ENCODE peak calls at places on chromosomes 5 and 9, in eight cellular contexts. One of them, this sample, is unnamed.

GRCh38 chr5:63916786-63917185 is 45.5 kb downstream of the HTR1A start:
- DNase-seq in CD4-positive, alpha-beta memory T cell: no peak
- DNase-seq in epithelial cell of esophagus: peak
- DNase-seq in pancreas: no peak
- DNase-seq in neuronal stem cell: no peak
- DNase-seq in A549: no peak
- DNase-seq in fibroblast of mammary gland: peak
- DNase-seq in GM12865: no peak
- DNase-seq in this sample: no peak

GRCh38 chr5:39177629-39177959 is 41.8 kb downstream of the FYB1 start:
- DNase-seq in CD4-positive, alpha-beta memory T cell: peak
- DNase-seq in epithelial cell of esophagus: no peak
- DNase-seq in pancreas: no peak
- DNase-seq in neuronal stem cell: no peak
- DNase-seq in A549: no peak
- DNase-seq in fibroblast of mammary gland: no peak
- DNase-seq in GM12865: peak
- DNase-seq in this sample: no peak

GRCh38 chr9:18771736-18772135 is 261.3 kb downstream of the SAXO1 start:
- DNase-seq in CD4-positive, alpha-beta memory T cell: no peak
- DNase-seq in epithelial cell of esophagus: no peak
- DNase-seq in pancreas: no peak
- DNase-seq in neuronal stem cell: no peak
- DNase-seq in A549: no peak
- DNase-seq in fibroblast of mammary gland: no peak
- DNase-seq in GM12865: no peak
- DNase-seq in this sample: no peak

GRCh38 chr5:171162602-171163001 is 146.4 kb upstream of the TLX3 start:
- DNase-seq in CD4-positive, alpha-beta memory T cell: no peak
- DNase-seq in epithelial cell of esophagus: peak
- DNase-seq in pancreas: no peak
- DNase-seq in neuronal stem cell: peak
- DNase-seq in A549: peak
- DNase-seq in fibroblast of mammary gland: peak
- DNase-seq in GM12865: peak
- DNase-seq in this sample: no peak

GRCh38 chr5:102762095-102762534 is 7.0 kb downstream of the PAM start:
- DNase-seq in CD4-positive, alpha-beta memory T cell: no peak
- DNase-seq in epithelial cell of esophagus: peak
- DNase-seq in pancreas: no peak
- DNase-seq in neuronal stem cell: no peak
- DNase-seq in A549: no peak
- DNase-seq in fibroblast of mammary gland: peak
- DNase-seq in GM12865: peak
- DNase-seq in this sample: no peak

GRCh38 chr5:1199649-1200494 is 1.5 kb upstream of the SLC6A19 start:
- DNase-seq in CD4-positive, alpha-beta memory T cell: no peak
- DNase-seq in epithelial cell of esophagus: no peak
- DNase-seq in pancreas: no peak
- DNase-seq in neuronal stem cell: peak
- DNase-seq in A549: no peak
- DNase-seq in fibroblast of mammary gland: no peak
- DNase-seq in GM12865: no peak
- DNase-seq in this sample: no peak

GRCh38 chr9:77909306-77909705 is 122.3 kb downstream of the GNAQ start:
- DNase-seq in CD4-positive, alpha-beta memory T cell: peak
- DNase-seq in epithelial cell of esophagus: no peak
- DNase-seq in pancreas: no peak
- DNase-seq in neuronal stem cell: no peak
- DNase-seq in A549: no peak
- DNase-seq in fibroblast of mammary gland: no peak
- DNase-seq in GM12865: peak
- DNase-seq in this sample: no peak

GRCh38 chr9:1173211-1173610 is 123.1 kb downstream of the DMRT2 start:
- DNase-seq in CD4-positive, alpha-beta memory T cell: no peak
- DNase-seq in epithelial cell of esophagus: peak
- DNase-seq in pancreas: peak
- DNase-seq in neuronal stem cell: no peak
- DNase-seq in A549: no peak
- DNase-seq in fibroblast of mammary gland: peak
- DNase-seq in GM12865: no peak
- DNase-seq in this sample: no peak

GRCh38 chr5:52989781-52990530 is 804 bp downstream of the ITGA2 start:
- DNase-seq in CD4-positive, alpha-beta memory T cell: no peak
- DNase-seq in epithelial cell of esophagus: peak
- DNase-seq in pancreas: peak
- DNase-seq in neuronal stem cell: peak
- DNase-seq in A549: peak
- DNase-seq in fibroblast of mammary gland: peak
- DNase-seq in GM12865: peak
- DNase-seq in this sample: no peak

GRCh38 chr9:130405657-130406257 is 39.0 kb upstream of the ASS1 start:
- DNase-seq in CD4-positive, alpha-beta memory T cell: no peak
- DNase-seq in epithelial cell of esophagus: no peak
- DNase-seq in pancreas: no peak
- DNase-seq in neuronal stem cell: no peak
- DNase-seq in A549: no peak
- DNase-seq in fibroblast of mammary gland: no peak
- DNase-seq in GM12865: no peak
- DNase-seq in this sample: no peak

GRCh38 chr5:157219491-157220271 is 39.0 kb downstream of the ITK start:
- DNase-seq in CD4-positive, alpha-beta memory T cell: no peak
- DNase-seq in epithelial cell of esophagus: no peak
- DNase-seq in pancreas: no peak
- DNase-seq in neuronal stem cell: no peak
- DNase-seq in A549: no peak
- DNase-seq in fibroblast of mammary gland: peak
- DNase-seq in GM12865: peak
- DNase-seq in this sample: no peak

GRCh38 chr9:86046080-86046636 is 53.2 kb downstream of the GOLM1 start:
- DNase-seq in CD4-positive, alpha-beta memory T cell: no peak
- DNase-seq in epithelial cell of esophagus: no peak
- DNase-seq in pancreas: no peak
- DNase-seq in neuronal stem cell: no peak
- DNase-seq in A549: no peak
- DNase-seq in fibroblast of mammary gland: no peak
- DNase-seq in GM12865: no peak
- DNase-seq in this sample: peak

GRCh38 chr5:68441309-68441708 is 225.8 kb downstream of the PIK3R1 start:
- DNase-seq in CD4-positive, alpha-beta memory T cell: peak
- DNase-seq in epithelial cell of esophagus: no peak
- DNase-seq in pancreas: no peak
- DNase-seq in neuronal stem cell: no peak
- DNase-seq in A549: no peak
- DNase-seq in fibroblast of mammary gland: no peak
- DNase-seq in GM12865: peak
- DNase-seq in this sample: no peak

GRCh38 chr5:31992377-31992776 is 181.7 kb downstream of the GOLPH3 start:
- DNase-seq in CD4-positive, alpha-beta memory T cell: no peak
- DNase-seq in epithelial cell of esophagus: no peak
- DNase-seq in pancreas: no peak
- DNase-seq in neuronal stem cell: no peak
- DNase-seq in A549: no peak
- DNase-seq in fibroblast of mammary gland: no peak
- DNase-seq in GM12865: no peak
- DNase-seq in this sample: no peak

GRCh38 chr5:124869481-124870033 is 123.1 kb upstream of the ZNF608 start:
- DNase-seq in CD4-positive, alpha-beta memory T cell: no peak
- DNase-seq in epithelial cell of esophagus: no peak
- DNase-seq in pancreas: no peak
- DNase-seq in neuronal stem cell: no peak
- DNase-seq in A549: no peak
- DNase-seq in fibroblast of mammary gland: no peak
- DNase-seq in GM12865: no peak
- DNase-seq in this sample: no peak

GRCh38 chr9:126474201-126474765 is 139.4 kb upstream of the LMX1B start:
- DNase-seq in CD4-positive, alpha-beta memory T cell: no peak
- DNase-seq in epithelial cell of esophagus: peak
- DNase-seq in pancreas: no peak
- DNase-seq in neuronal stem cell: no peak
- DNase-seq in A549: peak
- DNase-seq in fibroblast of mammary gland: peak
- DNase-seq in GM12865: no peak
- DNase-seq in this sample: no peak

GRCh38 chr5:170341545-170341944 is 44.0 kb upstream of the LCP2 start:
- DNase-seq in CD4-positive, alpha-beta memory T cell: no peak
- DNase-seq in epithelial cell of esophagus: no peak
- DNase-seq in pancreas: no peak
- DNase-seq in neuronal stem cell: no peak
- DNase-seq in A549: no peak
- DNase-seq in fibroblast of mammary gland: no peak
- DNase-seq in GM12865: no peak
- DNase-seq in this sample: no peak

GRCh38 chr5:144017631-144018030 is 152.8 kb downstream of the YIPF5 start:
- DNase-seq in CD4-positive, alpha-beta memory T cell: no peak
- DNase-seq in epithelial cell of esophagus: no peak
- DNase-seq in pancreas: no peak
- DNase-seq in neuronal stem cell: no peak
- DNase-seq in A549: no peak
- DNase-seq in fibroblast of mammary gland: peak
- DNase-seq in GM12865: no peak
- DNase-seq in this sample: no peak

GRCh38 chr9:3888496-3888858 is 362.7 kb upstream of the RFX3 start:
- DNase-seq in CD4-positive, alpha-beta memory T cell: no peak
- DNase-seq in epithelial cell of esophagus: no peak
- DNase-seq in pancreas: no peak
- DNase-seq in neuronal stem cell: no peak
- DNase-seq in A549: no peak
- DNase-seq in fibroblast of mammary gland: no peak
- DNase-seq in GM12865: no peak
- DNase-seq in this sample: no peak

GRCh38 chr5:54401515-54401914 is 54.0 kb upstream of the HSPB3 start:
- DNase-seq in CD4-positive, alpha-beta memory T cell: no peak
- DNase-seq in epithelial cell of esophagus: no peak
- DNase-seq in pancreas: no peak
- DNase-seq in neuronal stem cell: no peak
- DNase-seq in A549: no peak
- DNase-seq in fibroblast of mammary gland: no peak
- DNase-seq in GM12865: peak
- DNase-seq in this sample: no peak

GRCh38 chr5:41403846-41404245 is 106.6 kb downstream of the PLCXD3 start:
- DNase-seq in CD4-positive, alpha-beta memory T cell: no peak
- DNase-seq in epithelial cell of esophagus: no peak
- DNase-seq in pancreas: no peak
- DNase-seq in neuronal stem cell: no peak
- DNase-seq in A549: no peak
- DNase-seq in fibroblast of mammary gland: peak
- DNase-seq in GM12865: no peak
- DNase-seq in this sample: no peak
- H3K4me3 ChIP-seq in CD4-positive, alpha-beta memory T cell: no peak
- H3K4me3 ChIP-seq in epithelial cell of esophagus: no peak
- H3K4me3 ChIP-seq in pancreas: no peak
- H3K4me3 ChIP-seq in neuronal stem cell: no peak
- H3K4me3 ChIP-seq in A549: no peak
- H3K4me3 ChIP-seq in fibroblast of mammary gland: no peak
- H3K4me3 ChIP-seq in GM12865: no peak
- H3K4me3 ChIP-seq in this sample: no peak

GRCh38 chr9:83706703-83707517 is 848 bp downstream of the UBQLN1 start:
- DNase-seq in CD4-positive, alpha-beta memory T cell: peak
- DNase-seq in epithelial cell of esophagus: peak
- DNase-seq in pancreas: no peak
- DNase-seq in neuronal stem cell: peak
- DNase-seq in A549: no peak
- DNase-seq in fibroblast of mammary gland: no peak
- DNase-seq in GM12865: peak
- DNase-seq in this sample: peak
- H3K4me3 ChIP-seq in CD4-positive, alpha-beta memory T cell: peak
- H3K4me3 ChIP-seq in epithelial cell of esophagus: peak
- H3K4me3 ChIP-seq in pancreas: peak
- H3K4me3 ChIP-seq in neuronal stem cell: peak
- H3K4me3 ChIP-seq in A549: peak
- H3K4me3 ChIP-seq in fibroblast of mammary gland: peak
- H3K4me3 ChIP-seq in GM12865: peak
- H3K4me3 ChIP-seq in this sample: peak

GRCh38 chr9:124017929-124018730 is 6.6 kb downstream of the LHX2 start:
- DNase-seq in CD4-positive, alpha-beta memory T cell: no peak
- DNase-seq in epithelial cell of esophagus: no peak
- DNase-seq in pancreas: no peak
- DNase-seq in neuronal stem cell: no peak
- DNase-seq in A549: no peak
- DNase-seq in fibroblast of mammary gland: no peak
- DNase-seq in GM12865: no peak
- DNase-seq in this sample: no peak
- H3K4me3 ChIP-seq in CD4-positive, alpha-beta memory T cell: no peak
- H3K4me3 ChIP-seq in epithelial cell of esophagus: no peak
- H3K4me3 ChIP-seq in pancreas: no peak
- H3K4me3 ChIP-seq in neuronal stem cell: peak
- H3K4me3 ChIP-seq in A549: no peak
- H3K4me3 ChIP-seq in fibroblast of mammary gland: no peak
- H3K4me3 ChIP-seq in GM12865: no peak
- H3K4me3 ChIP-seq in this sample: peak

GRCh38 chr9:127568618-127568970 is 43.5 kb upstream of the STXBP1 start:
- DNase-seq in CD4-positive, alpha-beta memory T cell: no peak
- DNase-seq in epithelial cell of esophagus: no peak
- DNase-seq in pancreas: no peak
- DNase-seq in neuronal stem cell: no peak
- DNase-seq in A549: no peak
- DNase-seq in fibroblast of mammary gland: no peak
- DNase-seq in GM12865: peak
- DNase-seq in this sample: no peak

GRCh38 chr9:127567119-127567897 is 44.8 kb upstream of the STXBP1 start:
- DNase-seq in CD4-positive, alpha-beta memory T cell: no peak
- DNase-seq in epithelial cell of esophagus: no peak
- DNase-seq in pancreas: peak
- DNase-seq in neuronal stem cell: no peak
- DNase-seq in A549: no peak
- DNase-seq in fibroblast of mammary gland: peak
- DNase-seq in GM12865: no peak
- DNase-seq in this sample: no peak

GRCh38 chr9:127565231-127565630 is 46.8 kb upstream of the STXBP1 start:
- DNase-seq in CD4-positive, alpha-beta memory T cell: no peak
- DNase-seq in epithelial cell of esophagus: no peak
- DNase-seq in pancreas: no peak
- DNase-seq in neuronal stem cell: no peak
- DNase-seq in A549: no peak
- DNase-seq in fibroblast of mammary gland: no peak
- DNase-seq in GM12865: no peak
- DNase-seq in this sample: no peak

GRCh38 chr9:127567898-127568617 is 44.0 kb upstream of the STXBP1 start:
- DNase-seq in CD4-positive, alpha-beta memory T cell: no peak
- DNase-seq in epithelial cell of esophagus: no peak
- DNase-seq in pancreas: peak
- DNase-seq in neuronal stem cell: no peak
- DNase-seq in A549: no peak
- DNase-seq in fibroblast of mammary gland: no peak
- DNase-seq in GM12865: no peak
- DNase-seq in this sample: no peak

DNA sequence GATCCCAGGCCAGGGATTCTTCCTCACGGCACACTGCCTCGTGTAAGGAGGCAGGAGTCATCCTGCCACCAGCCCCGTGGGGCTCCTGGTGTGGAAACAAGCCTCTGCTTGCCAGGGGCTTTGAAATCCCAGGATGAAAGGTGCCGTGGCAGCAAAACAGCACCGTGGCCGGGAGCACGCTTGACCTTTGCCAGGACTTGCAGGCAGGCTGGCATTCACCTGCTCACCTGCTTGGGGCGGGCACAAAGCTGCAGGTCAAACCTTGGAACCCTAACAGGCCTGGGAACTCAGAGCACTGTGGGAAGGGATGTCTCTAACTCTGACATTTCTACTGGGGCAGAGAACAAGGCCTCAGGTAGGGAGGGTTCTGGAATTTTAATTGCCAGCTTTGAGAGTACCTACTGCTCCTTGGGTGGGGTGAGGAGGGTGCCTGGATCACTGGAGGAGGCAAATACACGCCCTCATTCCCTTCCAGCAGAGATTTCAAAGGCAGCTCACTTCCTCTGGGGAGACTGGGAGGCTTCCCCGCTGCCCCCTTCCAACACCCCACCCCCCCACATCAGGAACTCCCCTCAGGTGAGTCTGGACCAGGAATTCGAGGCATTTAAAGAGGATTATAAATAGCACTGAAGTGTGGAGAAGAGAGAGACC is 45.6 kb upstream of the STXBP1 start:
- DNase-seq in CD4-positive, alpha-beta memory T cell: no peak
- DNase-seq in epithelial cell of esophagus: peak
- DNase-seq in pancreas: peak
- DNase-seq in neuronal stem cell: no peak
- DNase-seq in A549: no peak
- DNase-seq in fibroblast of mammary gland: no peak
- DNase-seq in GM12865: no peak
- DNase-seq in this sample: no peak
- H3K4me3 ChIP-seq in CD4-positive, alpha-beta memory T cell: no peak
- H3K4me3 ChIP-seq in epithelial cell of esophagus: peak
- H3K4me3 ChIP-seq in pancreas: peak
- H3K4me3 ChIP-seq in neuronal stem cell: no peak
- H3K4me3 ChIP-seq in A549: peak
- H3K4me3 ChIP-seq in fibroblast of mammary gland: peak
- H3K4me3 ChIP-seq in GM12865: no peak
- H3K4me3 ChIP-seq in this sample: peak